ENCODE peak calls at places on chromosomes 3 and 15, in six cellular contexts. D is PC-3, U is upper lobe of right lung, J is GM12865, R is GM12878, C is A673. P is an unnamed sample.

GRCh38 chr3:113231391-113231790 is 20.0 kb downstream of the BOC start:
- DNase-seq in D (peak), U (no peak), J (no peak), R (no peak), C (no peak), P (no peak)

GRCh38 chr15:79431636-79432344 is at the start of gene MINAR1:
- DNase-seq in D (peak), U (no peak), J (no peak), R (no peak), C (peak), P (no peak)

GRCh38 chr3:107429330-107430181 is 52.3 kb downstream of the CCDC54 start:
- DNase-seq in D (peak), U (peak), J (peak), R (no peak), C (peak), P (peak)

GRCh38 chr3:194879126-194879887 is 193.6 kb downstream of the FAM43A start:
- DNase-seq in D (no peak), U (no peak), J (no peak), R (no peak), C (no peak), P (no peak)

GRCh38 chr3:58560771-58561311 is 16.4 kb downstream of the FAM107A start:
- DNase-seq in D (peak), U (no peak), J (no peak), R (no peak), C (peak), P (no peak)

GRCh38 chr3:61560452-61561373 is 658 bp upstream of the PTPRG start:
- DNase-seq in D (no peak), U (peak), J (peak), R (no peak), C (peak), P (peak)

GRCh38 chr15:38042707-38043445 is 108.4 kb downstream of the TMCO5A start:
- DNase-seq in D (no peak), U (no peak), J (no peak), R (no peak), C (no peak), P (no peak)

GRCh38 chr3:190326930-190327329 is 4.7 kb upstream of the CLDN1 start:
- DNase-seq in D (peak), U (no peak), J (no peak), R (no peak), C (peak), P (no peak)

GRCh38 chr3:149462653-149463052 is 11.8 kb upstream of the TM4SF4 start:
- DNase-seq in D (no peak), U (no peak), J (no peak), R (no peak), C (no peak), P (no peak)

GRCh38 chr3:17678116-17678741 is 64.2 kb downstream of the TBC1D5 start:
- DNase-seq in D (no peak), U (no peak), J (no peak), R (no peak), C (no peak), P (no peak)

GRCh38 chr15:82312611-82313349 is 36.5 kb downstream of the GOLGA6L10 start:
- DNase-seq in D (no peak), U (peak), J (no peak), R (no peak), C (no peak), P (no peak)

GRCh38 chr15:72184165-72184811 is 13.3 kb downstream of the GRAMD2A start:
- DNase-seq in D (peak), U (peak), J (no peak), R (no peak), C (no peak), P (peak)

GRCh38 chr3:59093521-59093920 is 43.7 kb upstream of the CFAP20DC start:
- DNase-seq in D (no peak), U (no peak), J (no peak), R (no peak), C (no peak), P (no peak)

GRCh38 chr3:27577504-27577903 is 93.3 kb upstream of the SLC4A7 start:
- DNase-seq in D (no peak), U (no peak), J (no peak), R (no peak), C (no peak), P (no peak)

GRCh38 chr15:35481992-35482391 is 64.0 kb downstream of the DPH6 start:
- DNase-seq in D (peak), U (no peak), J (no peak), R (no peak), C (peak), P (no peak)

GRCh38 chr3:46713898-46714552 is 3.6 kb downstream of the PRSS50 start:
- DNase-seq in D (no peak), U (peak), J (peak), R (peak), C (no peak), P (no peak)

GRCh38 chr3:43105224-43105596 is 669 bp downstream of the POMGNT2 start:
- DNase-seq in D (no peak), U (peak), J (no peak), R (no peak), C (no peak), P (no peak)

GRCh38 chr15:92690370-92690769 is 34.8 kb upstream of the FAM174B start:
- DNase-seq in D (peak), U (no peak), J (no peak), R (no peak), C (no peak), P (no peak)

GRCh38 chr15:92696096-92696495 is 40.5 kb upstream of the FAM174B start:
- DNase-seq in D (no peak), U (no peak), J (no peak), R (no peak), C (no peak), P (no peak)

GRCh38 chr15:92693922-92694331 is 38.4 kb upstream of the FAM174B start:
- DNase-seq in D (peak), U (no peak), J (peak), R (no peak), C (peak), P (no peak)
- TF ChIP-seq CTCF in D (peak), U (no peak), J (peak), R (peak), C (peak), P (no peak)

GRCh38 chr3:156554842-156555687 is at the start of gene SSR3:
- DNase-seq in D (peak), U (peak), J (peak), R (peak), C (peak), P (peak)
- TF ChIP-seq CTCF in D (no peak), U (peak), J (no peak), R (peak), C (no peak), P (peak)

GRCh38 chr3:11156026-11156410 is 1.7 kb downstream of the HRH1 start:
- DNase-seq in D (no peak), U (no peak), J (no peak), R (no peak), C (no peak), P (no peak)

GRCh38 chr3:11154953-11155325 is 646 bp downstream of the HRH1 start:
- DNase-seq in D (no peak), U (no peak), J (no peak), R (no peak), C (peak), P (no peak)

GRCh38 chr3:11157406-11157805 is 3.1 kb downstream of the HRH1 start:
- DNase-seq in D (no peak), U (no peak), J (no peak), R (no peak), C (no peak), P (no peak)

GRCh38 chr3:11154036-11154952 is at the start of gene HRH1:
- DNase-seq in D (peak), U (no peak), J (no peak), R (no peak), C (peak), P (no peak)

DNA sequence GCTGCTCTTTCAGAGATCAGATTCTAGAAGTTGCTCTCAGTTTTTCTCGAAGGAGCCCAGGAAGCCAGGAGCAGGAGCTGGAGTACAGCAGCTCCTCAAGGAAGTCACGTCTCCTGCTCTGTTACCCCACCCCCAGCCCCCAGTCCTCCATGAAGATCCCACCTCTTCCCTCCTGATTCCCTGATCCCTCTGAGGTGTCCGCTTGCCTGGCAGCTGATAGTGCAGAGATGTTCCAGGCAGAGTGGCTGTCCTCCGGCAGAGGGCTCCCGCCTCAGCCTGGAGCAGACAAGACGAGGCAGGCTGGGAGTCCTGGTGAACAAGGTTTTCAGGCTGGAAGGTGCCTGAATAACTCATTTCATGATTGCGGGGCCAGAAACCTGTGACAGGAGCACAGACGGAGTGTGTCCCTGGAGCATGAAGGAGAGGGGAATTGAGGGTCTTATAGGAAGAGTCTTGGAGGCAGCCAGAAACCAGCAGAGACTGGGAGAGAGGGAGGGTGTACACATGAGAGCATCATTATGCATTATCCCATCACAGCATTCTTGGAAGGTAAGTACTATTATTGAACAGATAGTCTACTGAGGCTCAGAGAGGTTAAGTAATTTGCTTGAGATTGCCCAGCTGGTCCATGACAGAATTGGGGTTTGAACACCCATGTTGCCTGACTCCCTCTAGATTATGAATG is 1.2 kb downstream of the HRH1 start:
- DNase-seq in D (peak), U (no peak), J (peak), R (no peak), C (peak), P (peak)
- TF ChIP-seq CTCF in D (peak), U (peak), J (peak), R (peak), C (peak), P (peak)

GRCh38 chr3:48635222-48636021 is at the start of gene SLC26A6:
- DNase-seq in D (peak), U (peak), J (peak), R (peak), C (peak), P (peak)
- TF ChIP-seq CTCF in D (peak), U (peak), J (peak), R (peak), C (peak), P (peak)

GRCh38 chr3:5542472-5542871 is 355.0 kb downstream of the EDEM1 start:
- DNase-seq in D (no peak), U (no peak), J (no peak), R (no peak), C (no peak), P (no peak)
- TF ChIP-seq CTCF in D (no peak), U (no peak), J (no peak), R (no peak), C (no peak), P (no peak)

P was measured in gastrocnemius medialis.